ENCODE peak calls at places on chromosome 1, in seven cellular contexts. R, P, E, O, I, V and D are unnamed samples.

GRCh38 chr1:231313661-231314060 is 24.0 kb downstream of the EXOC8 start:
- DNase-seq in I (no peak), V (no peak), E (no peak), O (no peak), P (no peak), R (no peak), D (no peak)

GRCh38 chr1:68293609-68294353 is 61.5 kb upstream of the WLS start:
- DNase-seq in I (peak), O (no peak), V (no peak), P (no peak), R (no peak), E (no peak), D (no peak)

GRCh38 chr1:229342902-229343587 is at the start of gene CCSAP:
- DNase-seq in P (peak), V (peak), I (peak), O (peak), R (no peak), E (peak), D (no peak)

GRCh38 chr1:155078496-155079209 is at the start of gene EFNA3:
- DNase-seq in I (peak), V (peak), P (peak), E (peak), R (peak), O (peak), D (no peak)

GRCh38 chr1:14612281-14612680 is 13.8 kb downstream of the KAZN start:
- DNase-seq in R (no peak), I (no peak), P (no peak), E (no peak), O (no peak), V (no peak), D (no peak)

GRCh38 chr1:54804471-54805132 is 3.5 kb upstream of the TTC22 start:
- DNase-seq in V (no peak), P (peak), I (no peak), R (no peak), E (peak), O (no peak), D (no peak)

GRCh38 chr1:245652660-245653427 is 498.1 kb downstream of the KIF26B start:
- DNase-seq in O (no peak), E (no peak), V (no peak), P (no peak), R (no peak), I (no peak), D (no peak)

GRCh38 chr1:33130297-33130696 is 49.3 kb downstream of the AZIN2 start:
- DNase-seq in V (no peak), I (no peak), E (no peak), R (no peak), P (peak), O (peak), D (no peak)

GRCh38 chr1:8317647-8318360 is at the start of gene SLC45A1:
- DNase-seq in O (peak), E (peak), V (peak), R (peak), P (peak), I (peak), D (peak)